ENCODE peak calls at places on chromosomes 12 and 14, in four cellular contexts. Q is K562, K is SK-N-SH, T is HepG2. D is an unnamed sample.

GRCh38 chr12:96831346-96831745 is 75.7 kb upstream of the NEDD1 start:
- DNase-seq in Q (no peak), K (no peak), T (no peak), D (no peak)

GRCh38 chr14:51167587-51168219 is 72.3 kb upstream of the TMX1 start:
- DNase-seq in Q (no peak), K (no peak), T (no peak), D (no peak)

GRCh38 chr14:65333926-65334687 is 78.4 kb upstream of the FUT8 start:
- DNase-seq in Q (no peak), K (no peak), T (no peak), D (no peak)

GRCh38 chr12:104823985-104824441 is 134.1 kb downstream of the SLC41A2 start:
- DNase-seq in Q (peak; percentile 23), K (no peak), T (no peak), D (peak; percentile 22)

GRCh38 chr12:14257734-14258467 is 107.6 kb upstream of the ATF7IP start:
- DNase-seq in Q (peak; percentile 17), K (peak; percentile 68), T (peak; percentile 95), D (peak; percentile 97)

GRCh38 chr12:48029811-48030650 is 25.8 kb upstream of the COL2A1 start:
- DNase-seq in Q (no peak), K (no peak), T (no peak), D (no peak)

GRCh38 chr12:104094284-104094683 is 30.0 kb downstream of the HCFC2 start:
- DNase-seq in Q (no peak), K (no peak), T (no peak), D (no peak)

GRCh38 chr12:92257261-92257660 is 111.6 kb upstream of the BTG1 start:
- DNase-seq in Q (no peak), K (no peak), T (no peak), D (no peak)

GRCh38 chr12:113113397-113113796 is 22.2 kb downstream of the RASAL1 start:
- DNase-seq in Q (no peak), K (no peak), T (no peak), D (no peak)

GRCh38 chr12:96047151-96047620 is 11.8 kb upstream of the LTA4H start:
- DNase-seq in Q (no peak), K (no peak), T (no peak), D (no peak)

GRCh38 chr12:120534703-120535655 is 823 bp downstream of the RNF10 start:
- DNase-seq in Q (peak; percentile 76), K (peak; percentile 86), T (no peak), D (no peak)

GRCh38 chr12:42482086-42482819 is 107.3 kb downstream of the PRICKLE1 start:
- DNase-seq in Q (no peak), K (no peak), T (peak; percentile 3), D (no peak)

GRCh38 chr14:75299064-75299463 is 20.4 kb downstream of the FOS start:
- DNase-seq in Q (peak; percentile 17), K (no peak), T (no peak), D (no peak)

GRCh38 chr14:100523536-100524025 is 63.6 kb downstream of the BEGAIN start:
- DNase-seq in Q (no peak), K (no peak), T (no peak), D (no peak)

GRCh38 chr12:1841606-1842182 is 21.3 kb downstream of the LRTM2 start:
- DNase-seq in Q (no peak), K (no peak), T (no peak), D (no peak)

GRCh38 chr14:87944987-87945604 is 47.9 kb downstream of the GALC start:
- DNase-seq in Q (peak; percentile 12), K (peak; percentile 3), T (peak; percentile 29), D (peak; percentile 33)

GRCh38 chr14:100874051-100874410 is 29.5 kb downstream of the RTL1 start:
- DNase-seq in Q (no peak), K (no peak), T (no peak), D (no peak)

GRCh38 chr12:69685810-69686209 is 13.3 kb downstream of the BEST3 start:
- DNase-seq in Q (no peak), K (no peak), T (no peak), D (no peak)

GRCh38 chr12:79006306-79006705 is 141.7 kb downstream of the SYT1 start:
- DNase-seq in Q (no peak), K (no peak), T (no peak), D (peak; percentile 12)

GRCh38 chr14:100715803-100716202 is 10.9 kb upstream of the DLK1 start:
- DNase-seq in Q (no peak), K (no peak), T (no peak), D (no peak)

DNA sequence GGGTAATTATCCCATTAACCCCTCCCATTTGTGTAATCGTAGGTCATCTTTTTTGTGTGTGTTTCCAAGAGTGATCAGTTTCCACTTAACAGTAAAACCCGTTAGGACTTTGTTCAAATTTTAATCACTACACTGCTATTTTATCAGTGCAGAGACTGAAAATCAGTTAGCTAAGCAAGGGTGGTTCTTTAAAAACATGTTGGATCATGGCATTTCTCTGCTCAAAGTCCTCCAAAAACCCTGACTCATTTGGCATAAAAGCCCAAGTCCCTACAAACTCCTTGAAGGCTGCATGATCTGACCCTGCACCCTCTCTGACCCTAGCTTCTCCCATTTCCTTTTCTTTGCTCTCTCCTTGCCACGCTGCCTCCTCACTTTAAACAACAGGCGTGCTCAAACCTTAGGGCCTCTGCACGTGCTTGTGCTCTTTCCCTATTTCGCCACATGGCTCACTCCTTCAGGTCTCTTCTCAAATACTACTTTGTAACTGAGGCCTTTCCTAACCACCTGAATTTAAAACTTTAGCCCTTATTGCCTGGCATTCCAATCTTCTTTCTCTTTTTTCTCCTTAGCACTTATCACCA is 13.2 kb upstream of the OVCH1 start:
- DNase-seq in Q (no peak), K (no peak), T (no peak), D (no peak)
- TF ChIP-seq ELF1 in Q (no peak), K (no peak), T (no peak), D (no peak)

DNA sequence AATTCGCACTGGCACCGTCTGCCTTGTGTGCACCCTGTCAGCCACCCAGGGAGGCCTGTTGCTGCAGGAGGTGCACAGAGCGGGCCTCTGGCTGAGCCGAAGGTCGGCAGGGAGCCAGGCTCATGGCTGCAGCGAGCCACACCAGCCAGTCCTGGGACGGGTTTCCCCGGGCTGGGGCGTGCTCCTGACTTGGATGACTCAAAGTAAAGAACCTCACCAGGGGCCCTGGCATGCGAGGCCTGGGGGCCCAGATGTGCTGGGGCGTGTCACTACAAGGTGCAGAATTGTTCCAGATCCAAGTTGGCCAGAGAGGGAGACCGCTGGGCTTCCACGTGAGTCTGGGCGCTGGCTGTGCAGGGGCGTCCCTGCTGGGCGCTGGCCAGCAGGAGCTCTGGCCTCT is 34.5 kb downstream of the FBRSL1 start:
- DNase-seq in Q (no peak), K (no peak), T (no peak), D (no peak)
- H3K4me3 ChIP-seq in Q (no peak overlapping the region), K (no peak overlapping the region), T (no peak overlapping the region), D (no peak overlapping the region)

DNA sequence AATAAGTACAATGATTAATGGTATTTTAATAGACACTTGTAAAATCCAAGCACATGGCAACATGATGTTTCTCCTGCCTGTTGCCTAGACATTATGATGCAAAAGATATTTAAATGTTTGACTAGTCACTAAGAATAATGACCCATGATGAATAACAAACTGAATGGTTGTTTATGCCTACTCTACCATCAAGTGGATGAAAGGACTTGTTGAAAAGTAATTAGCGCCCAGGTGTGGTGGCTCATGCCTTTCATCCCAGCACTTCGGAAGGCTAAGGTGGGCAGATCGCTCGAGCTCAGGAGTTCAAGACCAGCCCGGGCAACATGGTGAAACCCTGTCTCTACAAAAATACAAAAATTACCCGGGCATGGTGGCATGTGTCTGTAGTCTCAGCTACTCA is 30.7 kb downstream of the KIF21A start:
- DNase-seq in Q (no peak), K (no peak), T (no peak), D (no peak)
- TF ChIP-seq ELF1 in Q (no peak), K (no peak), T (no peak), D (no peak)

GRCh38 chr12:119183942-119184695 is 5.4 kb downstream of the HSPB8 start:
- DNase-seq in Q (no peak), K (no peak), T (no peak), D (no peak)

GRCh38 chr12:119182701-119183493 is 4.2 kb downstream of the HSPB8 start:
- DNase-seq in Q (no peak), K (no peak), T (no peak), D (no peak)

GRCh38 chr12:119181202-119181601 is 2.5 kb downstream of the HSPB8 start:
- DNase-seq in Q (no peak), K (no peak), T (no peak), D (no peak)

GRCh38 chr12:119180380-119181040 is 1.8 kb downstream of the HSPB8 start:
- DNase-seq in Q (peak; percentile 20), K (no peak), T (no peak), D (no peak)

DNA sequence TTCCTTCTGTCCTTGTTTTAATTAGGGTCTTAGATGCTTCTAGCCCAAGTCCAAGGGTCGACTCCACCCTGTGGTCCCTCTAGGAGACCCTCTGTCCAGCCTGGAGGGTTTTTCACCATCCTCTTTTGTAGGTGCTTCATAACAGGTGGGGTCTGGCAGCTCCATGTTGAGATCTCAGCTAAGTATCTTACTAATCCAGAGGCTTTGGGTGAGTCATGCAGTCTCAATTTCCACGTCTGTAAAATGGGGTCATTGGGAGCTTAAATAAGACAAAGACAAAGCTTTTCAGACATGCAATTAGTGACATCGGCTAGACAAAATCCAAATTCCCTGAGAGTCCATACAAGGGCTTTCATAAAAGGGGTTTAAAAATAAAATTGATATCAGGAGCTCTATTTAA is 3.2 kb downstream of the HSPB8 start:
- DNase-seq in Q (no peak), K (no peak), T (no peak), D (no peak)
- H3K4me3 ChIP-seq in Q (no peak overlapping the region), K (no peak overlapping the region), T (no peak overlapping the region), D (no peak overlapping the region)

GRCh38 chr14:36655963-36656768 is 5.5 kb upstream of the PAX9 start:
- DNase-seq in Q (no peak), K (peak; percentile 66), T (peak; percentile 52), D (peak; percentile 54)
- TF ChIP-seq ELF1 in Q (no peak), K (no peak), T (no peak), D (no peak)

GRCh38 chr14:66650491-66650911 is 142.6 kb downstream of the GPHN start:
- DNase-seq in Q (no peak), K (no peak), T (no peak), D (no peak)

GRCh38 chr14:66649515-66649914 is 141.6 kb downstream of the GPHN start:
- DNase-seq in Q (no peak), K (no peak), T (no peak), D (no peak)

GRCh38 chr14:66642264-66642663 is 134.3 kb downstream of the GPHN start:
- DNase-seq in Q (no peak), K (no peak), T (no peak), D (no peak)

GRCh38 chr14:66643344-66643743 is 135.4 kb downstream of the GPHN start:
- DNase-seq in Q (no peak), K (no peak), T (no peak), D (no peak)

DNA sequence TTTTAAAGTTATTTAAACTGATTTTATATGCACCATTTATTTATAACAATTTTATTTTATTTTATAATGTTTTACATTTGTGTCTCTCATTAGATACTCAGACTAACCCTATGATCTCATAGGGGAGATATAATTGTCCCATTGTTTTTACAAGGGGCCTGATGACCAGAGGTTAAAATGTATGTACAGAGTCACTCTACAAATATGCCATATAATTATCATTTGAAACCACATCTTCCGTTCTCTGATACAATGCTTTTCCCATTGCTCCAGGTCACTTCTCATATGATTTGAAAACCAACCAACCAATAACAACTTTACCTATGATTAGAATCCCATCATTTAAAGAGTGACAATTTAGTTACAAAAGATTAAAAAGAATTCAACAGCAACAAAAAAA is 137.8 kb downstream of the GPHN start:
- DNase-seq in Q (no peak), K (no peak), T (peak; percentile 25), D (no peak)
- H3K4me3 ChIP-seq in Q (no peak overlapping the region), K (no peak overlapping the region), T (no peak overlapping the region), D (no peak overlapping the region)

D was measured in HCT116.